ENCODE peak calls at places on chromosomes 2 and 18, in ten cellular contexts. One of them, this sample, is unnamed.

GRCh38 chr2:72112421-72112820 is 35.2 kb downstream of the CYP26B1 start:
- DNase-seq in endothelial cell of umbilical vein: peak; percentile 7
- DNase-seq in PC-3: peak; percentile 76
- DNase-seq in H9: no peak
- DNase-seq in K562: peak; percentile 14
- DNase-seq in neural progenitor cell: no peak
- DNase-seq in neuronal stem cell: no peak
- DNase-seq in IMR-90: peak; percentile 45
- DNase-seq in GM23248: peak; percentile 83
- DNase-seq in DND-41: no peak
- DNase-seq in this sample: no peak

GRCh38 chr2:62216616-62217015 is 20.7 kb downstream of the B3GNT2 start:
- DNase-seq in K562: peak; percentile 26
- DNase-seq in DND-41: no peak
- DNase-seq in PC-3: no peak
- DNase-seq in neuronal stem cell: no peak
- DNase-seq in endothelial cell of umbilical vein: peak; percentile 93
- DNase-seq in IMR-90: peak; percentile 92
- DNase-seq in neural progenitor cell: no peak
- DNase-seq in H9: no peak
- DNase-seq in GM23248: peak; percentile 95
- DNase-seq in this sample: no peak

GRCh38 chr18:24402209-24402785 is 4.7 kb upstream of the OSBPL1A start:
- DNase-seq in neural progenitor cell: no peak
- DNase-seq in neuronal stem cell: no peak
- DNase-seq in PC-3: no peak
- DNase-seq in DND-41: no peak
- DNase-seq in GM23248: no peak
- DNase-seq in H9: peak; percentile 42
- DNase-seq in endothelial cell of umbilical vein: no peak
- DNase-seq in IMR-90: no peak
- DNase-seq in K562: peak; percentile 22
- DNase-seq in this sample: peak; percentile 31

GRCh38 chr2:5077479-5078089 is 614.6 kb upstream of the SOX11 start:
- DNase-seq in PC-3: peak; percentile 71
- DNase-seq in IMR-90: no peak
- DNase-seq in K562: no peak
- DNase-seq in neural progenitor cell: no peak
- DNase-seq in H9: no peak
- DNase-seq in DND-41: no peak
- DNase-seq in GM23248: no peak
- DNase-seq in endothelial cell of umbilical vein: no peak
- DNase-seq in neuronal stem cell: no peak
- DNase-seq in this sample: peak; percentile 90

GRCh38 chr2:45169339-45170190 is 160.3 kb upstream of the SIX2 start:
- DNase-seq in IMR-90: no peak
- DNase-seq in PC-3: peak; percentile 39
- DNase-seq in DND-41: peak; percentile 24
- DNase-seq in neuronal stem cell: peak; percentile 36
- DNase-seq in GM23248: peak; percentile 58
- DNase-seq in K562: no peak
- DNase-seq in endothelial cell of umbilical vein: peak; percentile 50
- DNase-seq in neural progenitor cell: peak; percentile 68
- DNase-seq in H9: peak; percentile 64
- DNase-seq in this sample: peak; percentile 58

GRCh38 chr2:182628901-182629300 is 87.2 kb upstream of the DNAJC10 start:
- DNase-seq in H9: no peak
- DNase-seq in GM23248: no peak
- DNase-seq in PC-3: no peak
- DNase-seq in IMR-90: no peak
- DNase-seq in endothelial cell of umbilical vein: no peak
- DNase-seq in neuronal stem cell: no peak
- DNase-seq in DND-41: no peak
- DNase-seq in K562: no peak
- DNase-seq in neural progenitor cell: no peak
- DNase-seq in this sample: no peak

GRCh38 chr2:190859347-190860297 is 21.0 kb upstream of the GLS start:
- DNase-seq in PC-3: no peak
- DNase-seq in IMR-90: peak; percentile 62
- DNase-seq in GM23248: peak; percentile 67
- DNase-seq in DND-41: no peak
- DNase-seq in neural progenitor cell: no peak
- DNase-seq in H9: no peak
- DNase-seq in endothelial cell of umbilical vein: peak; percentile 21
- DNase-seq in neuronal stem cell: no peak
- DNase-seq in K562: no peak
- DNase-seq in this sample: peak; percentile 58

GRCh38 chr2:206584323-206585116 is 57.8 kb upstream of the FAM237A start:
- DNase-seq in PC-3: peak; percentile 13
- DNase-seq in DND-41: no peak
- DNase-seq in neuronal stem cell: no peak
- DNase-seq in endothelial cell of umbilical vein: peak; percentile 44
- DNase-seq in GM23248: no peak
- DNase-seq in neural progenitor cell: no peak
- DNase-seq in H9: no peak
- DNase-seq in K562: peak; percentile 39
- DNase-seq in IMR-90: no peak
- DNase-seq in this sample: peak; percentile 22

DNA sequence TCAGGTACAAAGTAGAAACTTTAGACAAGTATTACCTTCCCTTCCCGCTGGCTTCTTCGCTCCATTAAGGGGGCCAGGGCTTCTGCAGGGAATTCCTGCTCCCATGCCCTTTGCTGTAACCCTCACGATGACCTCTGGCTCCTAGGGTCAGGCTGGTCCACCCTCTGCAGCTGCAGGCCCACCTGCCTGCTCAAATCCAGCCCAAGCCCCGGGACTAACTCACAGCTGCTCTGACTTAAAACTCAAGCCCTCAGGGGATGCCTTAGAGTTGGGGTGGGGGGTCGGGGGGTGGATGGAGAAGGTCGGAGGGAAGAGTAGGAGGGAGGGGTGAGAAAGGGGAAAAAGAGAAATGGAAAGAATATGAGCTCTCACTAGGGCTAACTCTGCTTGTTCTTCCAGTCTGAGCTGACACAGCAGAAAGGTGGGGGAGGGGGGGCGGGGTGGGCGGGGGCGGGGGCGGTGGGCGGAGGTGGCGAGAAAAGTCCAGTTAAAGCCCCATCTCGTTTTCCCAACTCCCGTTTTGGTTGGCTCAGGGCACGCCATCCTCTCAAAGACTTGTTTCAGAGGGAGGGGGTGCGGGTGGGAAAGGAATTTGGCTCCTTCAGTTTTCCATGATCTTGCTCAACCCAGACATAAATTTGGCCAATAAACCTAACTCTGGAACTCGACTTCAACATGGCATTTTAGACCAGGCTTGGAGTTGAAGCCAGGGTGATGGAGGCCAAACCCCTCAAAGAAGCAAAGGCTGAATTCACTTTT is 4.7 kb downstream of the IGFBP5 start:
- DNase-seq in DND-41: no peak
- DNase-seq in IMR-90: peak; percentile 66
- DNase-seq in endothelial cell of umbilical vein: no peak
- DNase-seq in H9: no peak
- DNase-seq in GM23248: peak; percentile 63
- DNase-seq in PC-3: no peak
- DNase-seq in neural progenitor cell: peak; percentile 83
- DNase-seq in K562: no peak
- DNase-seq in neuronal stem cell: no peak
- DNase-seq in this sample: no peak
- H3K9ac ChIP-seq in DND-41: no peak overlapping the region
- H3K9ac ChIP-seq in IMR-90: peak overlapping the region; percentile 90
- H3K9ac ChIP-seq in endothelial cell of umbilical vein: no peak overlapping the region
- H3K9ac ChIP-seq in H9: no peak overlapping the region
- H3K9ac ChIP-seq in GM23248: peak overlapping the region; percentile 77
- H3K9ac ChIP-seq in PC-3: no peak overlapping the region
- H3K9ac ChIP-seq in neural progenitor cell: no peak overlapping the region
- H3K9ac ChIP-seq in K562: no peak overlapping the region
- H3K9ac ChIP-seq in neuronal stem cell: no peak overlapping the region
- H3K9ac ChIP-seq in this sample: no peak overlapping the region

GRCh38 chr2:98808546-98808945 is 77.6 kb upstream of the MGAT4A start:
- DNase-seq in neural progenitor cell: no peak
- DNase-seq in H9: no peak
- DNase-seq in endothelial cell of umbilical vein: no peak
- DNase-seq in K562: no peak
- DNase-seq in PC-3: no peak
- DNase-seq in GM23248: no peak
- DNase-seq in IMR-90: no peak
- DNase-seq in DND-41: no peak
- DNase-seq in neuronal stem cell: no peak
- DNase-seq in this sample: no peak

GRCh38 chr2:98809878-98810587 is 79.1 kb upstream of the MGAT4A start:
- DNase-seq in neuronal stem cell: no peak
- DNase-seq in endothelial cell of umbilical vein: no peak
- DNase-seq in DND-41: no peak
- DNase-seq in H9: no peak
- DNase-seq in GM23248: no peak
- DNase-seq in K562: no peak
- DNase-seq in IMR-90: no peak
- DNase-seq in PC-3: no peak
- DNase-seq in neural progenitor cell: no peak
- DNase-seq in this sample: no peak

GRCh38 chr2:98810588-98810928 is 79.6 kb upstream of the MGAT4A start:
- DNase-seq in GM23248: no peak
- DNase-seq in PC-3: no peak
- DNase-seq in H9: no peak
- DNase-seq in DND-41: no peak
- DNase-seq in neural progenitor cell: no peak
- DNase-seq in K562: no peak
- DNase-seq in IMR-90: no peak
- DNase-seq in endothelial cell of umbilical vein: no peak
- DNase-seq in neuronal stem cell: no peak
- DNase-seq in this sample: no peak

GRCh38 chr2:98807221-98807620 is 76.3 kb upstream of the MGAT4A start:
- DNase-seq in neuronal stem cell: no peak
- DNase-seq in H9: no peak
- DNase-seq in IMR-90: no peak
- DNase-seq in endothelial cell of umbilical vein: no peak
- DNase-seq in PC-3: peak; percentile 17
- DNase-seq in K562: no peak
- DNase-seq in GM23248: no peak
- DNase-seq in DND-41: peak; percentile 67
- DNase-seq in neural progenitor cell: no peak
- DNase-seq in this sample: no peak

DNA sequence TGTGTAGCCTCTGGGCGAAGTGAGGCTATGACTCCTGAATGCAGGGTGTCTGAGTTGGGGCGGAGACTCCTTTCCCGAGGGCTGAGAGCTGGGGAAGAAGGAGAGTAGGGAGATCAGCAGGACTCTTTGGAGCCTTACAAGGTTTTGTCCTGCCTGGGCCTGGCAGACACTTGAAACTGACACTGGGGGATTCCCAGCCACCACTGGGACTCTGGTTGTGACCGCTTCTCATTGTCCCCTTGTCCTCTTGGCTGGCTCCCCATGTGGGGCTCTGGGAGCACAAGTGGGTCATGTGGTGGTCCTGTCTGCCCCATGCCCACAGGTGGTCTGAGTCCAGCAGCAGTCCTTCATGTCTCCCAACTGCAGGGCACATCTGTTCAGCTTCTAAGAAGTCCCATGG is 78.2 kb upstream of the MGAT4A start:
- DNase-seq in neuronal stem cell: no peak
- DNase-seq in IMR-90: no peak
- DNase-seq in DND-41: no peak
- DNase-seq in K562: no peak
- DNase-seq in endothelial cell of umbilical vein: no peak
- DNase-seq in H9: no peak
- DNase-seq in PC-3: no peak
- DNase-seq in neural progenitor cell: no peak
- DNase-seq in GM23248: no peak
- DNase-seq in this sample: no peak
- H3K9ac ChIP-seq in neuronal stem cell: no peak overlapping the region
- H3K9ac ChIP-seq in IMR-90: no peak overlapping the region
- H3K9ac ChIP-seq in DND-41: no peak overlapping the region
- H3K9ac ChIP-seq in K562: no peak overlapping the region
- H3K9ac ChIP-seq in endothelial cell of umbilical vein: no peak overlapping the region
- H3K9ac ChIP-seq in H9: no peak overlapping the region
- H3K9ac ChIP-seq in PC-3: no peak overlapping the region
- H3K9ac ChIP-seq in neural progenitor cell: no peak overlapping the region
- H3K9ac ChIP-seq in GM23248: no peak overlapping the region
- H3K9ac ChIP-seq in this sample: no peak overlapping the region

GRCh38 chr2:19845323-19845920 is 56.4 kb downstream of the TTC32 start:
- DNase-seq in PC-3: no peak
- DNase-seq in DND-41: no peak
- DNase-seq in neuronal stem cell: no peak
- DNase-seq in K562: no peak
- DNase-seq in endothelial cell of umbilical vein: no peak
- DNase-seq in GM23248: no peak
- DNase-seq in IMR-90: no peak
- DNase-seq in neural progenitor cell: no peak
- DNase-seq in H9: no peak
- DNase-seq in this sample: no peak
- H3K9ac ChIP-seq in PC-3: no peak overlapping the region
- H3K9ac ChIP-seq in DND-41: no peak overlapping the region
- H3K9ac ChIP-seq in neuronal stem cell: no peak overlapping the region
- H3K9ac ChIP-seq in K562: no peak overlapping the region
- H3K9ac ChIP-seq in endothelial cell of umbilical vein: no peak overlapping the region
- H3K9ac ChIP-seq in GM23248: no peak overlapping the region
- H3K9ac ChIP-seq in IMR-90: no peak overlapping the region
- H3K9ac ChIP-seq in neural progenitor cell: no peak overlapping the region
- H3K9ac ChIP-seq in H9: no peak overlapping the region
- H3K9ac ChIP-seq in this sample: no peak overlapping the region

GRCh38 chr2:216632952-216633615 is at the start of gene IGFBP2:
- DNase-seq in K562: no peak
- DNase-seq in IMR-90: peak; percentile 40
- DNase-seq in endothelial cell of umbilical vein: peak; percentile 56
- DNase-seq in PC-3: peak; percentile 44
- DNase-seq in GM23248: peak; percentile 55
- DNase-seq in H9: peak; percentile 87
- DNase-seq in neuronal stem cell: peak; percentile 85
- DNase-seq in neural progenitor cell: peak; percentile 95
- DNase-seq in DND-41: peak; percentile 91
- DNase-seq in this sample: peak; percentile 93
- H3K9ac ChIP-seq in K562: no peak within 1 kb of the TSS
- H3K9ac ChIP-seq in IMR-90: peak within 1 kb of the TSS; percentile 20
- H3K9ac ChIP-seq in endothelial cell of umbilical vein: peak within 1 kb of the TSS; percentile 57
- H3K9ac ChIP-seq in PC-3: peak within 1 kb of the TSS; percentile 65
- H3K9ac ChIP-seq in GM23248: no peak within 1 kb of the TSS
- H3K9ac ChIP-seq in H9: peak within 1 kb of the TSS; percentile 63
- H3K9ac ChIP-seq in neuronal stem cell: peak within 1 kb of the TSS; percentile 97
- H3K9ac ChIP-seq in neural progenitor cell: peak within 1 kb of the TSS; percentile 83
- H3K9ac ChIP-seq in DND-41: peak within 1 kb of the TSS; percentile 99
- H3K9ac ChIP-seq in this sample: peak within 1 kb of the TSS; percentile 87

This sample was measured in mesendoderm.